ENCODE peak calls at places on chromosomes 3 and 15, in ten cellular contexts. Z is tibial artery, O is brain microvascular endothelial cell, M is left ventricle myocardium inferior, A is cardiac muscle cell, R is esophagus muscularis mucosa, N is AG09319, L is progenitor cell of endocrine pancreas, K is adrenal gland, Y is kidney. S is an unnamed sample.
A peak's percentile ranks its signal among the peaks of the same experiment; 100 is the strongest.

GRCh38 chr15:47185222-47185800 is 532.0 kb upstream of the SEMA6D start:
- DNase-seq in R (no peak), O (no peak), A (no peak), N (no peak), K (no peak), L (no peak), M (no peak), Y (no peak), Z (no peak), S (no peak)

GRCh38 chr3:11582123-11582968 is 61.4 kb downstream of the VGLL4 start:
- DNase-seq in N (peak; percentile 89), M (peak; percentile 67), O (peak; percentile 66), K (peak; percentile 85), A (peak; percentile 65), L (no peak), Y (no peak), Z (peak; percentile 82), R (no peak), S (peak; percentile 41)

GRCh38 chr3:131819656-131820055 is 215.2 kb downstream of the CPNE4 start:
- DNase-seq in Y (no peak), Z (no peak), L (no peak), R (no peak), O (no peak), K (no peak), M (no peak), A (no peak), N (no peak), S (no peak)

GRCh38 chr3:171976526-171976925 is 62.9 kb upstream of the FNDC3B start:
- DNase-seq in N (no peak), M (no peak), L (no peak), O (peak; percentile 27), Y (no peak), R (no peak), A (no peak), Z (no peak), K (no peak), S (no peak)

GRCh38 chr3:78647735-78648134 is 1120.1 kb downstream of the ROBO1 start:
- DNase-seq in M (no peak), O (peak; percentile 61), N (no peak), L (no peak), R (no peak), Z (no peak), Y (no peak), K (no peak), A (no peak), S (no peak)

GRCh38 chr3:149216195-149216869 is 5.3 kb downstream of the CP start:
- DNase-seq in Z (no peak), L (no peak), O (no peak), R (no peak), A (peak; percentile 26), Y (no peak), M (no peak), K (no peak), N (no peak), S (no peak)

GRCh38 chr15:66269326-66270090 is 16.0 kb upstream of the MEGF11 start:
- DNase-seq in Z (no peak), Y (no peak), R (no peak), K (peak; percentile 91), A (peak; percentile 42), O (peak; percentile 61), L (no peak), M (no peak), N (no peak), S (no peak)

GRCh38 chr3:126442099-126442848 is 33.4 kb downstream of the ZXDC start:
- DNase-seq in N (no peak), Z (no peak), Y (no peak), A (no peak), R (no peak), L (no peak), O (no peak), K (peak; percentile 17), M (peak; percentile 64), S (no peak)

GRCh38 chr3:95154775-95155174 is 1091.9 kb downstream of the NSUN3 start:
- DNase-seq in Z (no peak), R (no peak), Y (no peak), O (peak; percentile 31), K (no peak), M (no peak), N (no peak), A (no peak), L (no peak), S (no peak)

GRCh38 chr3:125003369-125003853 is 52.4 kb downstream of the HEG1 start:
- DNase-seq in R (no peak), O (no peak), M (peak; percentile 68), A (no peak), N (no peak), K (peak; percentile 91), Z (no peak), Y (no peak), L (no peak), S (no peak)

GRCh38 chr3:188185717-188186236 is 31.8 kb downstream of the LPP start:
- DNase-seq in O (no peak), M (no peak), R (no peak), N (no peak), L (no peak), K (no peak), Z (no peak), A (peak; percentile 64), Y (no peak), S (peak; percentile 14)

GRCh38 chr15:33242165-33242564 is 47.7 kb upstream of the FMN1 start:
- DNase-seq in Z (no peak), N (no peak), K (no peak), Y (no peak), R (no peak), O (peak; percentile 84), A (peak; percentile 18), M (no peak), L (no peak), S (peak; percentile 4)

GRCh38 chr15:71051539-71051938 is 63.7 kb upstream of the THSD4 start:
- DNase-seq in Z (no peak), O (peak; percentile 70), L (no peak), Y (no peak), A (no peak), K (no peak), N (no peak), R (no peak), M (peak; percentile 43), S (no peak)

GRCh38 chr3:161217496-161217895 is 3.6 kb upstream of the NMD3 start:
- DNase-seq in M (no peak), A (no peak), O (peak; percentile 78), L (no peak), K (peak; percentile 30), Y (no peak), R (no peak), N (no peak), Z (no peak), S (no peak)

GRCh38 chr3:50591196-50591741 is 20.3 kb downstream of the CISH start:
- DNase-seq in N (no peak), Z (no peak), M (no peak), K (no peak), R (no peak), O (no peak), L (no peak), A (no peak), Y (no peak), S (peak; percentile 65)

GRCh38 chr3:13192471-13193213 is 119.4 kb upstream of the IQSEC1 start:
- DNase-seq in Y (peak; percentile 64), O (no peak), N (no peak), K (no peak), R (no peak), A (no peak), Z (no peak), M (no peak), L (no peak), S (no peak)
- TF ChIP-seq CTCF in Y (no peak), O (peak; percentile 75), N (peak; percentile 17), K (peak; percentile 31), R (no peak), A (peak; percentile 45), Z (no peak), M (peak; percentile 33), L (peak; percentile 49), S (peak; percentile 19)

GRCh38 chr3:6785726-6786125 is 75.2 kb upstream of the GRM7 start:
- DNase-seq in Y (no peak), L (no peak), M (no peak), A (no peak), Z (no peak), K (no peak), N (no peak), R (no peak), O (no peak), S (no peak)

GRCh38 chr3:6791161-6791560 is 69.8 kb upstream of the GRM7 start:
- DNase-seq in A (no peak), N (no peak), L (no peak), Y (no peak), O (no peak), M (no peak), Z (no peak), R (no peak), K (no peak), S (no peak)
- TF ChIP-seq CTCF in A (no peak), N (no peak), L (no peak), Y (no peak), O (no peak), M (no peak), Z (no peak), R (peak; percentile 12), K (no peak), S (no peak)

DNA sequence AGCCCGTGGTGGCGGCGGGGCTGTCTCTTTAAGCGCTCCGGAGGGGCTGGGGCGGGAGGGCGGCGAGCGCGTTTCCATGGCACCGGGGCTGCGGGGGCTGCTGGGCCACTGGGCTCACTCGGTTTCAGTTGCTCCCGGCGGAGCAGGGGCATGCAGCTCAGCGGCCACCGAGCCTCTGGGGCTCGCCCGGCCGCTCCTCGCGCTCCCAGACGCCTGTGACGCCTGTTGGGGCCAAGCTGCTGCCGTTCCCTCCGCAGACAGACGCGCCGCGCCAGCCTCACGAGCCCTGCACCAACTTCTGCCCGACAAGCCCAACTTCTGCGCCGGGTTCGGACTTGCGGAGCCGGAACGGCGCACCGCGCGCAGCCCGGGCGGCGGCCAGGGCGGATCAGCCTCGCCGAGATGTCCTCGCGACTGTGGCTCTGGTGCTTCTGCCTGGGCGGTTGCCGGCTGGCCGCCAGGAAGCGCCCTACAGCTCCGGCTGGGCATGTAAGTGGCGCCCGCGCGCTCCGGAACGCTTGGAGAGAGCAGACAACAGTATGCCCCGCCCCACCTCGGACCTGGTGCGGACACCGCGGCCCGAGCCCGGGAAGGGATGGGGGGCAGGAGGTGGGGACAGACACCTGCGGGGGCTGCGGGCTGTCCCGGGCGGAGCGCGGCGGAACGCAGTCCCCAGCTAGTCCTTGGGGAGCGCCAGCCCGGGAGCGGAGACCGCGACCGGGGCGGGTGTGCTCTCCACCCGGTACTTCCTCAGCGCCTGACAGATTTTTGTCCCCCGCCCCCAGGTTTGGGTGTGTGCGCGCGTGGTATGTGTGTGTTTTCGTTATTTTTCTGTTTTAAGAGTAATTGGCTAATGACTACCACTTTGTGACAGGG is 154.1 kb upstream of the GOLIM4 start:
- DNase-seq in L (peak; percentile 79), Y (peak; percentile 90), O (peak; percentile 70), K (peak; percentile 58), N (peak; percentile 12), Z (peak; percentile 73), A (peak; percentile 92), M (peak; percentile 74), R (no peak), S (peak; percentile 45)
- TF ChIP-seq CTCF in L (peak; percentile 65), Y (peak; percentile 12), O (peak; percentile 70), K (no peak), N (peak; percentile 20), Z (no peak), A (peak; percentile 37), M (peak; percentile 50), R (peak; percentile 10), S (no peak)

GRCh38 chr15:86040360-86041095 is 39.1 kb upstream of the AGBL1 start:
- DNase-seq in L (no peak), N (no peak), M (no peak), Y (no peak), K (no peak), O (no peak), R (no peak), Z (no peak), A (no peak), S (no peak)

GRCh38 chr15:86044981-86045380 is 34.7 kb upstream of the AGBL1 start:
- DNase-seq in K (no peak), N (no peak), Y (no peak), Z (no peak), R (no peak), L (no peak), O (no peak), A (no peak), M (no peak), S (peak; percentile 1)
- TF ChIP-seq CTCF in K (no peak), N (no peak), Y (no peak), Z (no peak), R (no peak), L (peak; percentile 10), O (no peak), A (no peak), M (no peak), S (no peak)

S was measured in activated CD8-positive, alpha-beta T cell treated with anti-CD3 and anti-CD28 coated beads for 36 hours.